ENCODE peak calls at places on chromosomes 6 and 20, in seven cellular contexts. F is ascending aorta, T is neural crest cell, K is progenitor cell of endocrine pancreas, X is GM20000, I is mesothelial cell of epicardium, J is GM23338. G is an unnamed sample.

GRCh38 chr20:9609892-9610502 is 95.6 kb downstream of the LAMP5 start:
- DNase-seq in X (peak; percentile 36), K (peak; percentile 43), F (no peak), T (peak; percentile 51), I (no peak), J (peak; percentile 92), G (no peak)

GRCh38 chr20:8248051-8248450 is 116.0 kb downstream of the PLCB1 start:
- DNase-seq in T (no peak), K (no peak), X (no peak), J (no peak), F (no peak), I (no peak), G (no peak)

GRCh38 chr6:97524846-97525245 is 241.8 kb upstream of the MMS22L start:
- DNase-seq in F (no peak), J (peak; percentile 80), I (no peak), T (no peak), K (no peak), X (no peak), G (no peak)

GRCh38 chr6:27178860-27179259 is 68.6 kb upstream of the PRSS16 start:
- DNase-seq in I (no peak), T (no peak), K (no peak), X (no peak), F (no peak), J (peak; percentile 63), G (no peak)

GRCh38 chr6:2725999-2726567 is 24.6 kb downstream of the MYLK4 start:
- DNase-seq in J (no peak), K (no peak), I (no peak), X (peak; percentile 57), T (no peak), F (no peak), G (no peak)

GRCh38 chr20:59055302-59055701 is 12.7 kb upstream of the PRELID3B start:
- DNase-seq in J (no peak), F (no peak), T (no peak), K (no peak), X (no peak), I (no peak), G (no peak)

GRCh38 chr20:4585104-4585753 is 136.5 kb upstream of the PRND start:
- DNase-seq in J (peak; percentile 12), F (no peak), I (no peak), K (no peak), X (no peak), T (no peak), G (no peak)

GRCh38 chr6:151288711-151289398 is 49.1 kb downstream of the AKAP12 start:
- DNase-seq in K (no peak), J (no peak), X (no peak), I (no peak), T (no peak), F (no peak), G (no peak)

GRCh38 chr6:43771858-43772570 is 2.0 kb downstream of the VEGFA start:
- DNase-seq in X (peak; percentile 83), F (no peak), T (peak; percentile 45), I (peak; percentile 66), K (peak; percentile 48), J (peak; percentile 76), G (no peak)

GRCh38 chr6:141359953-141360352 is 772.8 kb upstream of the GJE1 start:
- DNase-seq in X (no peak), J (no peak), F (no peak), T (no peak), I (no peak), K (no peak), G (no peak)

GRCh38 chr6:21587182-21587924 is 6.2 kb upstream of the SOX4 start:
- DNase-seq in K (peak; percentile 53), X (peak; percentile 45), F (no peak), T (peak; percentile 58), J (peak; percentile 82), I (peak; percentile 73), G (no peak)

GRCh38 chr6:114362396-114362795 is 19.6 kb upstream of the HS3ST5 start:
- DNase-seq in T (no peak), J (no peak), I (no peak), K (no peak), F (no peak), X (no peak), G (no peak)

GRCh38 chr6:121435444-121436069 is at the start of gene GJA1:
- DNase-seq in K (no peak), I (no peak), F (no peak), T (peak; percentile 42), X (no peak), J (peak; percentile 92), G (no peak)

GRCh38 chr20:561437-562231 is 18.0 kb upstream of the CSNK2A1 start:
- DNase-seq in J (peak; percentile 88), X (peak; percentile 78), T (peak; percentile 69), F (no peak), K (peak; percentile 52), I (peak; percentile 71), G (peak; percentile 45)

GRCh38 chr6:45378324-45378926 is 691 bp upstream of the SUPT3H start:
- DNase-seq in X (peak; percentile 12), T (no peak), I (no peak), F (no peak), J (no peak), K (no peak), G (no peak)

GRCh38 chr6:75368151-75368779 is 83.7 kb upstream of the TMEM30A start:
- DNase-seq in K (peak; percentile 34), F (no peak), T (no peak), X (peak; percentile 15), J (peak; percentile 88), I (peak; percentile 58), G (peak; percentile 16)

GRCh38 chr6:143501851-143502250 is 9.7 kb downstream of the FUCA2 start:
- DNase-seq in I (no peak), J (no peak), X (no peak), K (no peak), F (no peak), T (no peak), G (no peak)

GRCh38 chr6:116018976-116019375 is 41.7 kb downstream of the FRK start:
- DNase-seq in F (no peak), T (no peak), X (no peak), I (no peak), J (no peak), K (no peak), G (no peak)

GRCh38 chr20:50019466-50020256 is 36.9 kb downstream of the SNAI1 start:
- DNase-seq in I (no peak), F (no peak), X (no peak), K (no peak), T (no peak), J (no peak), G (no peak)

GRCh38 chr6:50249493-50249892 is 199.8 kb upstream of the DEFB112 start:
- DNase-seq in K (no peak), I (no peak), F (no peak), X (no peak), T (no peak), J (no peak), G (no peak)

GRCh38 chr6:29632789-29633531 is at the start of gene GABBR1:
- DNase-seq in K (peak; percentile 76), J (peak; percentile 95), T (peak; percentile 78), F (peak; percentile 42), X (peak; percentile 97), I (peak; percentile 86), G (peak; percentile 88)

GRCh38 chr6:62492192-62492822 is 206.3 kb upstream of the KHDRBS2 start:
- DNase-seq in T (no peak), K (no peak), F (no peak), I (no peak), J (no peak), X (no peak), G (no peak)

GRCh38 chr6:45574885-45575284 is 197.2 kb upstream of the SUPT3H start:
- DNase-seq in X (no peak), I (no peak), T (no peak), K (no peak), F (no peak), J (no peak), G (no peak)

GRCh38 chr20:16740365-16741072 is 7.6 kb upstream of the OTOR start:
- DNase-seq in I (no peak), F (no peak), K (no peak), J (no peak), T (no peak), X (no peak), G (no peak)
- TF ChIP-seq CTCF in I (no peak), F (no peak), K (no peak), J (no peak), T (no peak), X (no peak), G (no peak)

DNA sequence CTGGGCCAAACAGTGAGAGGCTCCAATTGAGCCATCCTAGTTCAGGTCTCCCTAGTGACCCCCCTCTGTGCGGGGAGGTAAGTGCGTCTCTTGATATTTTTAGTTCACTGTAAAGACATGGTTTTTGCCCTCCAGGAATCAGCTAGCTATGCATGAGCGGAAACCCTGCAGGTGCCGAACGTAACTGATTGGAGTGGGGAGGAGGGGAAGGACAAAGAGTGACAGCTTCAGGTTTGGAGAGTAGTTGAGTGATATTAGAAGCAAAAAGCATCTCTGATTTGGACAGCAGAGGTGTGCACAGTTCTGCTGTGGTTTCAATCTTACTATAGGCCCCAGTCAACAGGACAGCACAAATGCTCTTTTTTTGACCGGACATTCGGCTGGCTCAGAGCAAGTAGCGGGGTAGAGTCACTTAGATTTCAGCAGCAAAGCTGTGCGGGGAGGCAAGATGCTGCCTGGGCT is 31.8 kb downstream of the TBC1D7 start:
- DNase-seq in K (no peak), T (no peak), X (no peak), F (no peak), J (peak; percentile 57), I (no peak), G (no peak)
- TF ChIP-seq CTCF in K (no peak), T (no peak), X (no peak), F (no peak), J (peak; percentile 39), I (no peak), G (no peak)

GRCh38 chr6:72218125-72218524 is 331.8 kb downstream of the RIMS1 start:
- DNase-seq in I (no peak), T (peak; percentile 41), K (peak; percentile 32), J (peak; percentile 83), X (peak; percentile 17), F (no peak), G (no peak)
- TF ChIP-seq CTCF in I (no peak), T (peak; percentile 66), K (peak; percentile 67), J (peak; percentile 57), X (peak; percentile 15), F (no peak), G (peak; percentile 31)

GRCh38 chr6:166987448-166987847 is 11.7 kb upstream of the CEP43 start:
- DNase-seq in J (no peak), F (no peak), X (no peak), K (no peak), I (no peak), T (no peak), G (no peak)

GRCh38 chr6:166988674-166989201 is 10.5 kb upstream of the CEP43 start:
- DNase-seq in X (no peak), T (no peak), K (no peak), I (no peak), J (peak; percentile 58), F (no peak), G (no peak)

GRCh38 chr6:166989427-166990034 is 9.7 kb upstream of the CEP43 start:
- DNase-seq in F (no peak), T (no peak), I (no peak), K (no peak), X (peak; percentile 44), J (peak; percentile 70), G (no peak)

DNA sequence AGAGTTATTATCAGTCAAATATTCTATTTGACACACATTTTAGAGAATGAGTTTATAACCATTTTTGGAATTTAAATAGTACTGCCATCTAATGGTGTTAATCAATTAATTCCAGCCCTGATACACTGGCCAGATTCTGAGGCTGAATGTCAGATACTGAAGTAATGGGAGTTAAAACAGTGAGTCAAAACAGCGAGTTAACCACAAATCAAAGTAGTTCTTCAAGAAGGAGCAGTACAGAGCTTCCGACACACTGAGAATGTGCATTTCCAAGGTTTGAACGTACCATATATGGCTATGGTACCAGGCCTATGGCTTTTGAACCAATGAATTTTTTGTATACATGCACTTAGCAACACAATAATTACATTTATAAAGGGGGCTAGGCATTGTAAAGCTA is 11.3 kb upstream of the CEP43 start:
- DNase-seq in T (no peak), K (no peak), J (no peak), X (no peak), F (no peak), I (no peak), G (no peak)
- TF ChIP-seq CTCF in T (no peak), K (no peak), J (no peak), X (no peak), F (no peak), I (no peak), G (no peak)

G was measured in D721Med.